ENCODE peak calls at places on chromosome 7, in ten cellular contexts. L, P, Y, J, V, B, I, Z, E and M are unnamed samples.

GRCh38 chr7:27111753-27112277 is 9.3 kb upstream of the HOXA2 start:
- DNase-seq in V (no peak), P (no peak), J (no peak), I (no peak), B (no peak), Z (no peak), E (no peak), L (no peak), Y (no peak), M (peak; percentile 18)

GRCh38 chr7:47480576-47481538 is 101.1 kb downstream of the TNS3 start:
- DNase-seq in J (no peak), V (no peak), L (no peak), Z (peak; percentile 42), P (no peak), E (no peak), B (no peak), I (no peak), Y (no peak), M (no peak)

GRCh38 chr7:1662767-1663166 is 7.3 kb upstream of the ELFN1 start:
- DNase-seq in L (no peak), I (no peak), Z (no peak), E (no peak), J (no peak), V (no peak), P (no peak), B (no peak), Y (peak; percentile 51), M (no peak)

GRCh38 chr7:151897201-151897711 is 20.3 kb upstream of the PRKAG2 start:
- DNase-seq in I (no peak), V (no peak), E (no peak), P (no peak), B (no peak), Z (no peak), Y (peak; percentile 69), L (no peak), J (no peak), M (no peak)

GRCh38 chr7:4944939-4945338 is 14.0 kb downstream of the MMD2 start:
- DNase-seq in B (no peak), P (no peak), Y (no peak), I (no peak), J (no peak), L (no peak), Z (no peak), V (no peak), E (no peak), M (no peak)

GRCh38 chr7:30877010-30877740 is 34.5 kb upstream of the AQP1 start:
- DNase-seq in B (no peak), V (no peak), I (no peak), L (no peak), P (no peak), E (no peak), Y (no peak), J (no peak), Z (no peak), M (no peak)

GRCh38 chr7:7720750-7721621 is 2.6 kb upstream of the RPA3 start:
- DNase-seq in L (no peak), J (no peak), I (no peak), P (no peak), Y (no peak), V (no peak), B (no peak), E (no peak), Z (no peak), M (no peak)

GRCh38 chr7:4803397-4804241 is 28.2 kb downstream of the AP5Z1 start:
- DNase-seq in I (no peak), E (no peak), V (no peak), Z (no peak), P (no peak), L (no peak), J (no peak), Y (no peak), B (no peak), M (no peak)

GRCh38 chr7:131637846-131638245 is 81.4 kb upstream of the PODXL start:
- DNase-seq in Z (no peak), E (no peak), V (no peak), Y (no peak), L (no peak), B (no peak), I (no peak), J (no peak), P (no peak), M (no peak)

GRCh38 chr7:92133737-92134270 is 473 bp downstream of the CYP51A1 start:
- DNase-seq in I (peak; percentile 86), L (peak; percentile 65), J (peak; percentile 33), B (peak; percentile 42), Y (peak; percentile 91), P (peak; percentile 51), V (peak; percentile 46), E (peak; percentile 68), Z (peak; percentile 64), M (peak; percentile 80)

GRCh38 chr7:92988051-92988450 is 129.7 kb downstream of the SAMD9 start:
- DNase-seq in Z (peak; percentile 28), V (peak; percentile 24), E (peak; percentile 67), B (no peak), I (peak; percentile 51), J (peak; percentile 19), Y (no peak), P (peak; percentile 67), L (no peak), M (peak; percentile 65)

GRCh38 chr7:18495412-18496335 is at the start of gene HDAC9:
- DNase-seq in E (peak; percentile 46), J (no peak), L (peak; percentile 96), Z (no peak), P (peak; percentile 51), B (peak; percentile 80), Y (no peak), V (peak; percentile 87), I (peak; percentile 83), M (peak; percentile 73)

GRCh38 chr7:143909863-143910262 is 7.9 kb upstream of the TCAF1 start:
- DNase-seq in V (no peak), J (no peak), L (no peak), I (peak; percentile 78), B (no peak), Z (no peak), E (no peak), Y (no peak), P (no peak), M (no peak)

GRCh38 chr7:30049173-30049572 is 21.0 kb downstream of the PLEKHA8 start:
- DNase-seq in Y (no peak), I (no peak), L (no peak), Z (no peak), P (no peak), J (no peak), E (no peak), V (no peak), B (no peak), M (no peak)

GRCh38 chr7:113217314-113217713 is 99.0 kb upstream of the SMIM30 start:
- DNase-seq in L (peak; percentile 33), I (peak; percentile 18), V (peak; percentile 87), Z (no peak), E (peak; percentile 19), J (no peak), P (no peak), Y (no peak), B (peak; percentile 45), M (no peak)

GRCh38 chr7:136685506-136685905 is 182.9 kb upstream of the CHRM2 start:
- DNase-seq in Y (no peak), Z (no peak), I (peak; percentile 13), V (no peak), J (no peak), P (no peak), L (no peak), E (no peak), B (no peak), M (no peak)

GRCh38 chr7:131538071-131538790 is 18.2 kb downstream of the PODXL start:
- DNase-seq in I (peak; percentile 70), B (no peak), V (no peak), Z (no peak), Y (no peak), J (peak; percentile 72), P (no peak), E (peak; percentile 48), L (no peak), M (peak; percentile 59)

GRCh38 chr7:45055016-45055415 is 33.8 kb downstream of the NACAD start:
- DNase-seq in I (no peak), J (no peak), Y (no peak), P (no peak), V (no peak), E (peak; percentile 46), L (no peak), B (no peak), Z (no peak), M (no peak)

GRCh38 chr7:42156541-42156865 is 80.5 kb downstream of the GLI3 start:
- DNase-seq in L (no peak), I (no peak), B (no peak), V (no peak), E (no peak), Z (peak; percentile 9), Y (no peak), P (no peak), J (no peak), M (no peak)

GRCh38 chr7:97844036-97844435 is 28.2 kb downstream of the ASNS start:
- DNase-seq in I (peak; percentile 42), B (no peak), Y (no peak), P (no peak), L (no peak), Z (no peak), J (peak; percentile 16), E (no peak), V (no peak), M (peak; percentile 20)

GRCh38 chr7:115252461-115252860 is 330.6 kb downstream of the MDFIC start:
- DNase-seq in E (no peak), P (no peak), Y (no peak), V (no peak), I (no peak), B (no peak), J (no peak), L (no peak), Z (no peak), M (no peak)

GRCh38 chr7:20509892-20510645 is 105.4 kb upstream of the ABCB5 start:
- DNase-seq in I (no peak), P (no peak), Y (no peak), L (no peak), E (no peak), B (no peak), J (no peak), V (no peak), Z (no peak), M (no peak)

GRCh38 chr7:39672176-39672575 is 48.8 kb downstream of the RALA start:
- DNase-seq in E (no peak), V (no peak), L (no peak), I (no peak), P (no peak), J (no peak), B (no peak), Z (no peak), Y (no peak), M (peak; percentile 57)

GRCh38 chr7:117014673-117015133 is 61.4 kb downstream of the ST7 start:
- DNase-seq in P (peak; percentile 75), L (no peak), I (peak; percentile 84), B (no peak), V (no peak), J (no peak), Y (no peak), E (no peak), Z (peak; percentile 11), M (peak; percentile 69)